ENCODE peak calls at places on chromosomes 16 and 17, in eight cellular contexts. A is NCI-H1092 treated with DMSO at 0.1 percent for 48 hours; Z is RPMI8226; Q is effector CD8-positive, alpha-beta T cell; D is skeletal muscle cell; L is astrocyte of the cerebellum; X is activated CD4-positive, alpha-beta memory T cell treated with anti-CD3 and anti-CD28 coated beads for 36 hours; J is PC-9. E is an unnamed sample.

GRCh38 chr17:50800196-50800700 is 32.9 kb upstream of the ANKRD40CL start:
- DNase-seq in J (no peak), Q (no peak), A (no peak), D (no peak), X (no peak), Z (no peak), L (no peak), E (no peak)

GRCh38 chr17:50134206-50135110 is 4.5 kb upstream of the SAMD14 start:
- DNase-seq in D (no peak), A (no peak), Q (no peak), L (no peak), Z (no peak), J (no peak), X (no peak), E (no peak)

GRCh38 chr16:55842369-55843104 is 9.6 kb upstream of the CES1 start:
- DNase-seq in D (no peak), J (peak), Q (no peak), Z (peak), L (peak), X (peak), A (peak), E (peak)

GRCh38 chr16:540645-541340 is 13.3 kb downstream of the CAPN15 start:
- DNase-seq in D (no peak), A (no peak), Z (no peak), Q (no peak), L (no peak), X (no peak), J (no peak), E (no peak)

GRCh38 chr17:2347805-2348685 is 10.7 kb downstream of the SGSM2 start:
- DNase-seq in X (no peak), Q (no peak), D (peak), L (no peak), A (peak), J (peak), Z (no peak), E (no peak)

GRCh38 chr17:72184805-72185204 is 64.0 kb downstream of the SOX9 start:
- DNase-seq in Z (no peak), D (no peak), L (no peak), A (no peak), X (no peak), J (no peak), Q (no peak), E (no peak)

GRCh38 chr17:31724619-31725018 is 134.4 kb downstream of the COPRS start:
- DNase-seq in D (no peak), A (no peak), X (no peak), Q (no peak), Z (no peak), J (no peak), L (no peak), E (no peak)

GRCh38 chr17:77619851-77620250 is 338.7 kb upstream of the TNRC6C start:
- DNase-seq in A (no peak), X (no peak), J (no peak), Q (no peak), D (peak), L (peak), Z (no peak), E (no peak)

GRCh38 chr16:89056592-89056991 is 37.1 kb upstream of the ACSF3 start:
- DNase-seq in Z (no peak), A (no peak), L (no peak), D (no peak), X (no peak), Q (no peak), J (no peak), E (no peak)

GRCh38 chr17:44324092-44324570 is 492 bp downstream of the SLC25A39 start:
- DNase-seq in D (no peak), A (no peak), J (peak), X (peak), Q (no peak), L (no peak), Z (peak), E (no peak)

GRCh38 chr17:40101367-40102210 is 1.2 kb upstream of the NR1D1 start:
- DNase-seq in X (no peak), J (no peak), Q (no peak), A (no peak), D (no peak), L (no peak), Z (no peak), E (no peak)

GRCh38 chr17:41542357-41542756 is 14.2 kb upstream of the KRT19 start:
- DNase-seq in J (no peak), Z (no peak), L (no peak), X (no peak), D (no peak), A (no peak), Q (no peak), E (no peak)

GRCh38 chr17:61877837-61878236 is 14.5 kb upstream of the BRIP1 start:
- DNase-seq in Q (no peak), Z (no peak), J (no peak), A (no peak), L (no peak), X (no peak), D (no peak), E (no peak)

GRCh38 chr17:59533694-59534093 is 31.7 kb upstream of the DHX40 start:
- DNase-seq in L (no peak), Q (no peak), J (no peak), D (no peak), X (no peak), A (no peak), Z (no peak), E (no peak)

GRCh38 chr16:30893082-30893743 is 664 bp downstream of the BCL7C start:
- DNase-seq in L (no peak), Z (peak), J (no peak), X (peak), D (no peak), Q (peak), A (peak), E (peak)

GRCh38 chr17:74742153-74742515 is 5.1 kb downstream of the RAB37 start:
- DNase-seq in L (no peak), Z (peak), J (peak), X (peak), A (no peak), D (no peak), Q (no peak), E (peak)

GRCh38 chr17:80105762-80106161 is 4.4 kb downstream of the GAA start:
- DNase-seq in X (no peak), Z (no peak), A (peak), Q (no peak), D (no peak), J (no peak), L (peak), E (no peak)

GRCh38 chr16:12177643-12178042 is 201.1 kb downstream of the SNX29 start:
- DNase-seq in Q (no peak), D (no peak), A (no peak), J (no peak), X (no peak), L (no peak), Z (no peak), E (no peak)

GRCh38 chr17:73433501-73433900 is 121.7 kb upstream of the CDC42EP4 start:
- DNase-seq in X (no peak), J (no peak), Q (no peak), Z (no peak), D (no peak), A (no peak), L (no peak), E (no peak)

GRCh38 chr16:68379472-68380347 is 68.6 kb downstream of the SMPD3 start:
- DNase-seq in L (no peak), A (no peak), Z (peak), D (no peak), J (no peak), X (no peak), Q (no peak), E (peak)

GRCh38 chr17:45908935-45909334 is 14.6 kb downstream of the MAPT start:
- DNase-seq in X (no peak), A (no peak), D (no peak), L (no peak), Q (no peak), J (no peak), Z (no peak), E (no peak)

GRCh38 chr16:77732241-77732946 is 10.1 kb downstream of the NUDT7 start:
- DNase-seq in Q (no peak), J (no peak), X (peak), L (no peak), A (no peak), Z (no peak), D (peak), E (peak)

GRCh38 chr17:45195424-45195823 is 26.3 kb upstream of the FMNL1 start:
- DNase-seq in Z (no peak), Q (no peak), A (no peak), X (no peak), J (no peak), L (no peak), D (no peak), E (no peak)

E was measured in activated CD8-positive, alpha-beta T cell treated with anti-CD3 and anti-CD28 coated beads for 36 hours.